ENCODE peak calls at places on chromosomes 4 and X, in eight cellular contexts. One of them, this sample, is unnamed.

GRCh38 chr4:141788169-141788915 is 152.0 kb downstream of the IL15 start:
- DNase-seq in activated CD4-positive, alpha-beta T cell treated with anti-CD3 and anti-CD28 coated beads, Interleukin-2, amount 10 ng/mL, durations not matched to agents 7 days and 5 days: no peak
- DNase-seq in fibroblast of the conjunctiva: no peak
- DNase-seq in left lung: no peak
- DNase-seq in heart right ventricle: no peak
- DNase-seq in CD8-positive, alpha-beta T cell: no peak
- DNase-seq in substantia nigra: no peak
- DNase-seq in stimulated activated CD4-positive, alpha-beta T cell treated with anti-CD3 and anti-CD28 coated beads, Interleukin-12 subunit alpha, Interleukin-12 subunit beta, amount 100 ng/mL, for 4 hours: no peak
- DNase-seq in this sample: no peak

GRCh38 chr4:108693819-108694218 is 43.4 kb downstream of the OSTC start:
- DNase-seq in activated CD4-positive, alpha-beta T cell treated with anti-CD3 and anti-CD28 coated beads, Interleukin-2, amount 10 ng/mL, durations not matched to agents 7 days and 5 days: no peak
- DNase-seq in fibroblast of the conjunctiva: no peak
- DNase-seq in left lung: no peak
- DNase-seq in heart right ventricle: no peak
- DNase-seq in CD8-positive, alpha-beta T cell: no peak
- DNase-seq in substantia nigra: no peak
- DNase-seq in stimulated activated CD4-positive, alpha-beta T cell treated with anti-CD3 and anti-CD28 coated beads, Interleukin-12 subunit alpha, Interleukin-12 subunit beta, amount 100 ng/mL, for 4 hours: no peak
- DNase-seq in this sample: no peak

GRCh38 chr4:112361181-112361791 is 64.1 kb downstream of the ALPK1 start:
- DNase-seq in activated CD4-positive, alpha-beta T cell treated with anti-CD3 and anti-CD28 coated beads, Interleukin-2, amount 10 ng/mL, durations not matched to agents 7 days and 5 days: no peak
- DNase-seq in fibroblast of the conjunctiva: no peak
- DNase-seq in left lung: no peak
- DNase-seq in heart right ventricle: no peak
- DNase-seq in CD8-positive, alpha-beta T cell: no peak
- DNase-seq in substantia nigra: no peak
- DNase-seq in stimulated activated CD4-positive, alpha-beta T cell treated with anti-CD3 and anti-CD28 coated beads, Interleukin-12 subunit alpha, Interleukin-12 subunit beta, amount 100 ng/mL, for 4 hours: no peak
- DNase-seq in this sample: no peak

GRCh38 chr4:89213382-89213701 is 94.3 kb downstream of the GPRIN3 start:
- DNase-seq in activated CD4-positive, alpha-beta T cell treated with anti-CD3 and anti-CD28 coated beads, Interleukin-2, amount 10 ng/mL, durations not matched to agents 7 days and 5 days: no peak
- DNase-seq in fibroblast of the conjunctiva: no peak
- DNase-seq in left lung: no peak
- DNase-seq in heart right ventricle: no peak
- DNase-seq in CD8-positive, alpha-beta T cell: no peak
- DNase-seq in substantia nigra: no peak
- DNase-seq in stimulated activated CD4-positive, alpha-beta T cell treated with anti-CD3 and anti-CD28 coated beads, Interleukin-12 subunit alpha, Interleukin-12 subunit beta, amount 100 ng/mL, for 4 hours: no peak
- DNase-seq in this sample: no peak

GRCh38 chr4:6452116-6452896 is 20.1 kb downstream of the PPP2R2C start:
- DNase-seq in activated CD4-positive, alpha-beta T cell treated with anti-CD3 and anti-CD28 coated beads, Interleukin-2, amount 10 ng/mL, durations not matched to agents 7 days and 5 days: no peak
- DNase-seq in fibroblast of the conjunctiva: no peak
- DNase-seq in left lung: no peak
- DNase-seq in heart right ventricle: no peak
- DNase-seq in CD8-positive, alpha-beta T cell: no peak
- DNase-seq in substantia nigra: no peak
- DNase-seq in stimulated activated CD4-positive, alpha-beta T cell treated with anti-CD3 and anti-CD28 coated beads, Interleukin-12 subunit alpha, Interleukin-12 subunit beta, amount 100 ng/mL, for 4 hours: no peak
- DNase-seq in this sample: no peak

GRCh38 chrX:122565952-122566351 is 618.1 kb upstream of the GRIA3 start:
- DNase-seq in activated CD4-positive, alpha-beta T cell treated with anti-CD3 and anti-CD28 coated beads, Interleukin-2, amount 10 ng/mL, durations not matched to agents 7 days and 5 days: no peak
- DNase-seq in fibroblast of the conjunctiva: peak
- DNase-seq in left lung: no peak
- DNase-seq in heart right ventricle: peak
- DNase-seq in CD8-positive, alpha-beta T cell: no peak
- DNase-seq in substantia nigra: no peak
- DNase-seq in stimulated activated CD4-positive, alpha-beta T cell treated with anti-CD3 and anti-CD28 coated beads, Interleukin-12 subunit alpha, Interleukin-12 subunit beta, amount 100 ng/mL, for 4 hours: no peak
- DNase-seq in this sample: peak

GRCh38 chr4:64330143-64330542 is 79.1 kb downstream of the TECRL start:
- DNase-seq in activated CD4-positive, alpha-beta T cell treated with anti-CD3 and anti-CD28 coated beads, Interleukin-2, amount 10 ng/mL, durations not matched to agents 7 days and 5 days: no peak
- DNase-seq in fibroblast of the conjunctiva: no peak
- DNase-seq in left lung: no peak
- DNase-seq in heart right ventricle: no peak
- DNase-seq in CD8-positive, alpha-beta T cell: no peak
- DNase-seq in substantia nigra: no peak
- DNase-seq in stimulated activated CD4-positive, alpha-beta T cell treated with anti-CD3 and anti-CD28 coated beads, Interleukin-12 subunit alpha, Interleukin-12 subunit beta, amount 100 ng/mL, for 4 hours: no peak
- DNase-seq in this sample: no peak

GRCh38 chr4:41213563-41214157 is 682 bp downstream of the APBB2 start:
- DNase-seq in activated CD4-positive, alpha-beta T cell treated with anti-CD3 and anti-CD28 coated beads, Interleukin-2, amount 10 ng/mL, durations not matched to agents 7 days and 5 days: no peak
- DNase-seq in fibroblast of the conjunctiva: no peak
- DNase-seq in left lung: no peak
- DNase-seq in heart right ventricle: peak
- DNase-seq in CD8-positive, alpha-beta T cell: no peak
- DNase-seq in substantia nigra: no peak
- DNase-seq in stimulated activated CD4-positive, alpha-beta T cell treated with anti-CD3 and anti-CD28 coated beads, Interleukin-12 subunit alpha, Interleukin-12 subunit beta, amount 100 ng/mL, for 4 hours: no peak
- DNase-seq in this sample: peak

GRCh38 chr4:149176019-149176418 is 639.6 kb downstream of the IQCM start:
- DNase-seq in activated CD4-positive, alpha-beta T cell treated with anti-CD3 and anti-CD28 coated beads, Interleukin-2, amount 10 ng/mL, durations not matched to agents 7 days and 5 days: no peak
- DNase-seq in fibroblast of the conjunctiva: no peak
- DNase-seq in left lung: peak
- DNase-seq in heart right ventricle: no peak
- DNase-seq in CD8-positive, alpha-beta T cell: no peak
- DNase-seq in substantia nigra: no peak
- DNase-seq in stimulated activated CD4-positive, alpha-beta T cell treated with anti-CD3 and anti-CD28 coated beads, Interleukin-12 subunit alpha, Interleukin-12 subunit beta, amount 100 ng/mL, for 4 hours: no peak
- DNase-seq in this sample: no peak

GRCh38 chr4:83961575-83961974 is 425.7 kb downstream of the GPAT3 start:
- DNase-seq in activated CD4-positive, alpha-beta T cell treated with anti-CD3 and anti-CD28 coated beads, Interleukin-2, amount 10 ng/mL, durations not matched to agents 7 days and 5 days: no peak
- DNase-seq in fibroblast of the conjunctiva: no peak
- DNase-seq in left lung: no peak
- DNase-seq in heart right ventricle: no peak
- DNase-seq in CD8-positive, alpha-beta T cell: no peak
- DNase-seq in substantia nigra: no peak
- DNase-seq in stimulated activated CD4-positive, alpha-beta T cell treated with anti-CD3 and anti-CD28 coated beads, Interleukin-12 subunit alpha, Interleukin-12 subunit beta, amount 100 ng/mL, for 4 hours: no peak
- DNase-seq in this sample: no peak

GRCh38 chr4:947491-947971 is 15.3 kb downstream of the TMEM175 start:
- DNase-seq in activated CD4-positive, alpha-beta T cell treated with anti-CD3 and anti-CD28 coated beads, Interleukin-2, amount 10 ng/mL, durations not matched to agents 7 days and 5 days: no peak
- DNase-seq in fibroblast of the conjunctiva: no peak
- DNase-seq in left lung: no peak
- DNase-seq in heart right ventricle: no peak
- DNase-seq in CD8-positive, alpha-beta T cell: no peak
- DNase-seq in substantia nigra: no peak
- DNase-seq in stimulated activated CD4-positive, alpha-beta T cell treated with anti-CD3 and anti-CD28 coated beads, Interleukin-12 subunit alpha, Interleukin-12 subunit beta, amount 100 ng/mL, for 4 hours: no peak
- DNase-seq in this sample: no peak

GRCh38 chr4:76639292-76639691 is 204.3 kb downstream of the SHROOM3 start:
- DNase-seq in activated CD4-positive, alpha-beta T cell treated with anti-CD3 and anti-CD28 coated beads, Interleukin-2, amount 10 ng/mL, durations not matched to agents 7 days and 5 days: no peak
- DNase-seq in fibroblast of the conjunctiva: no peak
- DNase-seq in left lung: no peak
- DNase-seq in heart right ventricle: no peak
- DNase-seq in CD8-positive, alpha-beta T cell: no peak
- DNase-seq in substantia nigra: no peak
- DNase-seq in stimulated activated CD4-positive, alpha-beta T cell treated with anti-CD3 and anti-CD28 coated beads, Interleukin-12 subunit alpha, Interleukin-12 subunit beta, amount 100 ng/mL, for 4 hours: no peak
- DNase-seq in this sample: no peak

GRCh38 chrX:123859828-123860505 is at the start of gene XIAP:
- DNase-seq in activated CD4-positive, alpha-beta T cell treated with anti-CD3 and anti-CD28 coated beads, Interleukin-2, amount 10 ng/mL, durations not matched to agents 7 days and 5 days: peak
- DNase-seq in fibroblast of the conjunctiva: peak
- DNase-seq in left lung: peak
- DNase-seq in heart right ventricle: peak
- DNase-seq in CD8-positive, alpha-beta T cell: peak
- DNase-seq in substantia nigra: peak
- DNase-seq in stimulated activated CD4-positive, alpha-beta T cell treated with anti-CD3 and anti-CD28 coated beads, Interleukin-12 subunit alpha, Interleukin-12 subunit beta, amount 100 ng/mL, for 4 hours: peak
- DNase-seq in this sample: peak

GRCh38 chrX:117641913-117642656 is 474.5 kb downstream of the KLHL13 start:
- DNase-seq in activated CD4-positive, alpha-beta T cell treated with anti-CD3 and anti-CD28 coated beads, Interleukin-2, amount 10 ng/mL, durations not matched to agents 7 days and 5 days: no peak
- DNase-seq in fibroblast of the conjunctiva: no peak
- DNase-seq in left lung: no peak
- DNase-seq in heart right ventricle: no peak
- DNase-seq in CD8-positive, alpha-beta T cell: no peak
- DNase-seq in substantia nigra: no peak
- DNase-seq in stimulated activated CD4-positive, alpha-beta T cell treated with anti-CD3 and anti-CD28 coated beads, Interleukin-12 subunit alpha, Interleukin-12 subunit beta, amount 100 ng/mL, for 4 hours: no peak
- DNase-seq in this sample: no peak

GRCh38 chrX:153972368-153973126 is at the start of gene TMEM187:
- DNase-seq in activated CD4-positive, alpha-beta T cell treated with anti-CD3 and anti-CD28 coated beads, Interleukin-2, amount 10 ng/mL, durations not matched to agents 7 days and 5 days: peak
- DNase-seq in fibroblast of the conjunctiva: peak
- DNase-seq in left lung: peak
- DNase-seq in heart right ventricle: peak
- DNase-seq in CD8-positive, alpha-beta T cell: peak
- DNase-seq in substantia nigra: peak
- DNase-seq in stimulated activated CD4-positive, alpha-beta T cell treated with anti-CD3 and anti-CD28 coated beads, Interleukin-12 subunit alpha, Interleukin-12 subunit beta, amount 100 ng/mL, for 4 hours: peak
- DNase-seq in this sample: peak

GRCh38 chr4:56755901-56756300 is 65.6 kb downstream of the SPINK2 start:
- DNase-seq in activated CD4-positive, alpha-beta T cell treated with anti-CD3 and anti-CD28 coated beads, Interleukin-2, amount 10 ng/mL, durations not matched to agents 7 days and 5 days: no peak
- DNase-seq in fibroblast of the conjunctiva: no peak
- DNase-seq in left lung: no peak
- DNase-seq in heart right ventricle: no peak
- DNase-seq in CD8-positive, alpha-beta T cell: no peak
- DNase-seq in substantia nigra: no peak
- DNase-seq in stimulated activated CD4-positive, alpha-beta T cell treated with anti-CD3 and anti-CD28 coated beads, Interleukin-12 subunit alpha, Interleukin-12 subunit beta, amount 100 ng/mL, for 4 hours: no peak
- DNase-seq in this sample: no peak

GRCh38 chr4:131309628-131310027 is 1839.5 kb upstream of the PCDH10 start:
- DNase-seq in activated CD4-positive, alpha-beta T cell treated with anti-CD3 and anti-CD28 coated beads, Interleukin-2, amount 10 ng/mL, durations not matched to agents 7 days and 5 days: no peak
- DNase-seq in fibroblast of the conjunctiva: no peak
- DNase-seq in left lung: no peak
- DNase-seq in heart right ventricle: no peak
- DNase-seq in CD8-positive, alpha-beta T cell: no peak
- DNase-seq in substantia nigra: no peak
- DNase-seq in stimulated activated CD4-positive, alpha-beta T cell treated with anti-CD3 and anti-CD28 coated beads, Interleukin-12 subunit alpha, Interleukin-12 subunit beta, amount 100 ng/mL, for 4 hours: no peak
- DNase-seq in this sample: no peak

GRCh38 chr4:38674206-38675144 is 10.5 kb downstream of the KLF3 start:
- DNase-seq in activated CD4-positive, alpha-beta T cell treated with anti-CD3 and anti-CD28 coated beads, Interleukin-2, amount 10 ng/mL, durations not matched to agents 7 days and 5 days: no peak
- DNase-seq in fibroblast of the conjunctiva: no peak
- DNase-seq in left lung: no peak
- DNase-seq in heart right ventricle: no peak
- DNase-seq in CD8-positive, alpha-beta T cell: no peak
- DNase-seq in substantia nigra: no peak
- DNase-seq in stimulated activated CD4-positive, alpha-beta T cell treated with anti-CD3 and anti-CD28 coated beads, Interleukin-12 subunit alpha, Interleukin-12 subunit beta, amount 100 ng/mL, for 4 hours: no peak
- DNase-seq in this sample: no peak

GRCh38 chrX:29561417-29561816 is 653.9 kb upstream of the MAGEB2 start:
- DNase-seq in activated CD4-positive, alpha-beta T cell treated with anti-CD3 and anti-CD28 coated beads, Interleukin-2, amount 10 ng/mL, durations not matched to agents 7 days and 5 days: no peak
- DNase-seq in fibroblast of the conjunctiva: peak
- DNase-seq in left lung: no peak
- DNase-seq in heart right ventricle: no peak
- DNase-seq in CD8-positive, alpha-beta T cell: no peak
- DNase-seq in substantia nigra: no peak
- DNase-seq in stimulated activated CD4-positive, alpha-beta T cell treated with anti-CD3 and anti-CD28 coated beads, Interleukin-12 subunit alpha, Interleukin-12 subunit beta, amount 100 ng/mL, for 4 hours: no peak
- DNase-seq in this sample: no peak

GRCh38 chrX:20116575-20117240 is at the start of gene MAP7D2:
- DNase-seq in activated CD4-positive, alpha-beta T cell treated with anti-CD3 and anti-CD28 coated beads, Interleukin-2, amount 10 ng/mL, durations not matched to agents 7 days and 5 days: no peak
- DNase-seq in fibroblast of the conjunctiva: no peak
- DNase-seq in left lung: no peak
- DNase-seq in heart right ventricle: no peak
- DNase-seq in CD8-positive, alpha-beta T cell: no peak
- DNase-seq in substantia nigra: no peak
- DNase-seq in stimulated activated CD4-positive, alpha-beta T cell treated with anti-CD3 and anti-CD28 coated beads, Interleukin-12 subunit alpha, Interleukin-12 subunit beta, amount 100 ng/mL, for 4 hours: no peak
- DNase-seq in this sample: no peak

GRCh38 chr4:41287852-41288251 is 31.1 kb downstream of the UCHL1 start:
- DNase-seq in activated CD4-positive, alpha-beta T cell treated with anti-CD3 and anti-CD28 coated beads, Interleukin-2, amount 10 ng/mL, durations not matched to agents 7 days and 5 days: no peak
- DNase-seq in fibroblast of the conjunctiva: no peak
- DNase-seq in left lung: no peak
- DNase-seq in heart right ventricle: no peak
- DNase-seq in CD8-positive, alpha-beta T cell: no peak
- DNase-seq in substantia nigra: no peak
- DNase-seq in stimulated activated CD4-positive, alpha-beta T cell treated with anti-CD3 and anti-CD28 coated beads, Interleukin-12 subunit alpha, Interleukin-12 subunit beta, amount 100 ng/mL, for 4 hours: no peak
- DNase-seq in this sample: no peak

GRCh38 chr4:72302981-72303704 is 265.9 kb downstream of the ADAMTS3 start:
- DNase-seq in activated CD4-positive, alpha-beta T cell treated with anti-CD3 and anti-CD28 coated beads, Interleukin-2, amount 10 ng/mL, durations not matched to agents 7 days and 5 days: peak
- DNase-seq in fibroblast of the conjunctiva: no peak
- DNase-seq in left lung: no peak
- DNase-seq in heart right ventricle: no peak
- DNase-seq in CD8-positive, alpha-beta T cell: peak
- DNase-seq in substantia nigra: peak
- DNase-seq in stimulated activated CD4-positive, alpha-beta T cell treated with anti-CD3 and anti-CD28 coated beads, Interleukin-12 subunit alpha, Interleukin-12 subunit beta, amount 100 ng/mL, for 4 hours: peak
- DNase-seq in this sample: no peak

GRCh38 chr4:51995647-51996046 is 24.5 kb downstream of the LRRC66 start:
- DNase-seq in activated CD4-positive, alpha-beta T cell treated with anti-CD3 and anti-CD28 coated beads, Interleukin-2, amount 10 ng/mL, durations not matched to agents 7 days and 5 days: no peak
- DNase-seq in fibroblast of the conjunctiva: no peak
- DNase-seq in left lung: no peak
- DNase-seq in heart right ventricle: no peak
- DNase-seq in CD8-positive, alpha-beta T cell: no peak
- DNase-seq in substantia nigra: no peak
- DNase-seq in stimulated activated CD4-positive, alpha-beta T cell treated with anti-CD3 and anti-CD28 coated beads, Interleukin-12 subunit alpha, Interleukin-12 subunit beta, amount 100 ng/mL, for 4 hours: no peak
- DNase-seq in this sample: no peak

GRCh38 chr4:151575646-151576045 is 166.7 kb downstream of the FHIP1A start:
- DNase-seq in activated CD4-positive, alpha-beta T cell treated with anti-CD3 and anti-CD28 coated beads, Interleukin-2, amount 10 ng/mL, durations not matched to agents 7 days and 5 days: no peak
- DNase-seq in fibroblast of the conjunctiva: no peak
- DNase-seq in left lung: no peak
- DNase-seq in heart right ventricle: no peak
- DNase-seq in CD8-positive, alpha-beta T cell: no peak
- DNase-seq in substantia nigra: no peak
- DNase-seq in stimulated activated CD4-positive, alpha-beta T cell treated with anti-CD3 and anti-CD28 coated beads, Interleukin-12 subunit alpha, Interleukin-12 subunit beta, amount 100 ng/mL, for 4 hours: no peak
- DNase-seq in this sample: no peak

GRCh38 chr4:108560624-108561023 is 59.8 kb upstream of the RPL34 start:
- DNase-seq in activated CD4-positive, alpha-beta T cell treated with anti-CD3 and anti-CD28 coated beads, Interleukin-2, amount 10 ng/mL, durations not matched to agents 7 days and 5 days: no peak
- DNase-seq in fibroblast of the conjunctiva: no peak
- DNase-seq in left lung: no peak
- DNase-seq in heart right ventricle: no peak
- DNase-seq in CD8-positive, alpha-beta T cell: no peak
- DNase-seq in substantia nigra: no peak
- DNase-seq in stimulated activated CD4-positive, alpha-beta T cell treated with anti-CD3 and anti-CD28 coated beads, Interleukin-12 subunit alpha, Interleukin-12 subunit beta, amount 100 ng/mL, for 4 hours: no peak
- DNase-seq in this sample: no peak

GRCh38 chr4:7416745-7417432 is 17.8 kb downstream of the PSAPL1 start:
- DNase-seq in activated CD4-positive, alpha-beta T cell treated with anti-CD3 and anti-CD28 coated beads, Interleukin-2, amount 10 ng/mL, durations not matched to agents 7 days and 5 days: no peak
- DNase-seq in fibroblast of the conjunctiva: no peak
- DNase-seq in left lung: peak
- DNase-seq in heart right ventricle: no peak
- DNase-seq in CD8-positive, alpha-beta T cell: no peak
- DNase-seq in substantia nigra: no peak
- DNase-seq in stimulated activated CD4-positive, alpha-beta T cell treated with anti-CD3 and anti-CD28 coated beads, Interleukin-12 subunit alpha, Interleukin-12 subunit beta, amount 100 ng/mL, for 4 hours: no peak
- DNase-seq in this sample: peak

GRCh38 chr4:117331817-117332216 is 246.4 kb upstream of the TRAM1L1 start:
- DNase-seq in activated CD4-positive, alpha-beta T cell treated with anti-CD3 and anti-CD28 coated beads, Interleukin-2, amount 10 ng/mL, durations not matched to agents 7 days and 5 days: no peak
- DNase-seq in fibroblast of the conjunctiva: no peak
- DNase-seq in left lung: no peak
- DNase-seq in heart right ventricle: no peak
- DNase-seq in CD8-positive, alpha-beta T cell: no peak
- DNase-seq in substantia nigra: no peak
- DNase-seq in stimulated activated CD4-positive, alpha-beta T cell treated with anti-CD3 and anti-CD28 coated beads, Interleukin-12 subunit alpha, Interleukin-12 subunit beta, amount 100 ng/mL, for 4 hours: no peak
- DNase-seq in this sample: no peak

GRCh38 chr4:154384012-154384411 is 107.6 kb downstream of the DCHS2 start:
- DNase-seq in activated CD4-positive, alpha-beta T cell treated with anti-CD3 and anti-CD28 coated beads, Interleukin-2, amount 10 ng/mL, durations not matched to agents 7 days and 5 days: no peak
- DNase-seq in fibroblast of the conjunctiva: no peak
- DNase-seq in left lung: no peak
- DNase-seq in heart right ventricle: no peak
- DNase-seq in CD8-positive, alpha-beta T cell: no peak
- DNase-seq in substantia nigra: no peak
- DNase-seq in stimulated activated CD4-positive, alpha-beta T cell treated with anti-CD3 and anti-CD28 coated beads, Interleukin-12 subunit alpha, Interleukin-12 subunit beta, amount 100 ng/mL, for 4 hours: no peak
- DNase-seq in this sample: no peak

GRCh38 chrX:25043192-25043591 is 27.4 kb upstream of the ARX start:
- DNase-seq in activated CD4-positive, alpha-beta T cell treated with anti-CD3 and anti-CD28 coated beads, Interleukin-2, amount 10 ng/mL, durations not matched to agents 7 days and 5 days: no peak
- DNase-seq in fibroblast of the conjunctiva: no peak
- DNase-seq in left lung: no peak
- DNase-seq in heart right ventricle: no peak
- DNase-seq in CD8-positive, alpha-beta T cell: no peak
- DNase-seq in substantia nigra: no peak
- DNase-seq in stimulated activated CD4-positive, alpha-beta T cell treated with anti-CD3 and anti-CD28 coated beads, Interleukin-12 subunit alpha, Interleukin-12 subunit beta, amount 100 ng/mL, for 4 hours: no peak
- DNase-seq in this sample: no peak

GRCh38 chr4:7761312-7761711 is 178.3 kb downstream of the AFAP1 start:
- DNase-seq in activated CD4-positive, alpha-beta T cell treated with anti-CD3 and anti-CD28 coated beads, Interleukin-2, amount 10 ng/mL, durations not matched to agents 7 days and 5 days: no peak
- DNase-seq in fibroblast of the conjunctiva: no peak
- DNase-seq in left lung: no peak
- DNase-seq in heart right ventricle: no peak
- DNase-seq in CD8-positive, alpha-beta T cell: no peak
- DNase-seq in substantia nigra: no peak
- DNase-seq in stimulated activated CD4-positive, alpha-beta T cell treated with anti-CD3 and anti-CD28 coated beads, Interleukin-12 subunit alpha, Interleukin-12 subunit beta, amount 100 ng/mL, for 4 hours: no peak
- DNase-seq in this sample: no peak

GRCh38 chrX:29478336-29479069 is 736.9 kb upstream of the MAGEB2 start:
- DNase-seq in activated CD4-positive, alpha-beta T cell treated with anti-CD3 and anti-CD28 coated beads, Interleukin-2, amount 10 ng/mL, durations not matched to agents 7 days and 5 days: no peak
- DNase-seq in fibroblast of the conjunctiva: peak
- DNase-seq in left lung: no peak
- DNase-seq in heart right ventricle: no peak
- DNase-seq in CD8-positive, alpha-beta T cell: no peak
- DNase-seq in substantia nigra: no peak
- DNase-seq in stimulated activated CD4-positive, alpha-beta T cell treated with anti-CD3 and anti-CD28 coated beads, Interleukin-12 subunit alpha, Interleukin-12 subunit beta, amount 100 ng/mL, for 4 hours: no peak
- DNase-seq in this sample: no peak

GRCh38 chrX:87900320-87900908 is 382.8 kb downstream of the KLHL4 start:
- DNase-seq in activated CD4-positive, alpha-beta T cell treated with anti-CD3 and anti-CD28 coated beads, Interleukin-2, amount 10 ng/mL, durations not matched to agents 7 days and 5 days: no peak
- DNase-seq in fibroblast of the conjunctiva: no peak
- DNase-seq in left lung: no peak
- DNase-seq in heart right ventricle: no peak
- DNase-seq in CD8-positive, alpha-beta T cell: no peak
- DNase-seq in substantia nigra: no peak
- DNase-seq in stimulated activated CD4-positive, alpha-beta T cell treated with anti-CD3 and anti-CD28 coated beads, Interleukin-12 subunit alpha, Interleukin-12 subunit beta, amount 100 ng/mL, for 4 hours: no peak
- DNase-seq in this sample: no peak

GRCh38 chrX:102155806-102156179 is at the start of gene BEX5:
- DNase-seq in activated CD4-positive, alpha-beta T cell treated with anti-CD3 and anti-CD28 coated beads, Interleukin-2, amount 10 ng/mL, durations not matched to agents 7 days and 5 days: peak
- DNase-seq in fibroblast of the conjunctiva: no peak
- DNase-seq in left lung: peak
- DNase-seq in heart right ventricle: peak
- DNase-seq in CD8-positive, alpha-beta T cell: peak
- DNase-seq in substantia nigra: peak
- DNase-seq in stimulated activated CD4-positive, alpha-beta T cell treated with anti-CD3 and anti-CD28 coated beads, Interleukin-12 subunit alpha, Interleukin-12 subunit beta, amount 100 ng/mL, for 4 hours: peak
- DNase-seq in this sample: peak